ENCODE peak calls at places on chromosomes 11 and 22, in five cellular contexts. J, G, R, A and P are unnamed samples.
A peak's percentile ranks its signal among the peaks of the same experiment; 100 is the strongest.

GRCh38 chr22:42895087-42895486 is 38.0 kb upstream of the ARFGAP3 start:
- DNase-seq in J (no peak), G (no peak), R (peak; percentile 6), A (no peak), P (peak; percentile 47)

GRCh38 chr11:33835143-33835878 is 56.6 kb downstream of the LMO2 start:
- DNase-seq in J (peak; percentile 72), G (peak; percentile 77), R (no peak), A (no peak), P (peak; percentile 21)

GRCh38 chr11:33542921-33543320 is 157.7 kb downstream of the C11orf91 start:
- DNase-seq in J (peak; percentile 36), G (peak; percentile 67), R (no peak), A (no peak), P (no peak)

GRCh38 chr11:36738292-36738861 is 140.3 kb upstream of the RAG2 start:
- DNase-seq in J (no peak), G (no peak), R (no peak), A (no peak), P (no peak)

GRCh38 chr11:36292311-36292722 is 3.1 kb upstream of the COMMD9 start:
- DNase-seq in J (peak; percentile 46), G (peak; percentile 73), R (no peak), A (no peak), P (peak; percentile 22)

GRCh38 chr22:19983701-19984100 is 32.9 kb downstream of the ARVCF start:
- DNase-seq in J (no peak), G (no peak), R (no peak), A (peak; percentile 37), P (no peak)

GRCh38 chr22:31089101-31090100 is 8.3 kb downstream of the SMTN start:
- DNase-seq in J (peak; percentile 20), G (peak; percentile 41), R (no peak), A (peak; percentile 66), P (no peak)

GRCh38 chr11:2794419-2794795 is 91.2 kb downstream of the CDKN1C start:
- DNase-seq in J (no peak), G (no peak), R (no peak), A (no peak), P (no peak)

GRCh38 chr11:115198301-115198700 is 305.9 kb downstream of the CADM1 start:
- DNase-seq in J (peak; percentile 77), G (no peak), R (no peak), A (no peak), P (no peak)

GRCh38 chr22:17471901-17472566 is 91.3 kb upstream of the SLC25A18 start:
- DNase-seq in J (no peak), G (peak; percentile 71), R (no peak), A (no peak), P (no peak)

GRCh38 chr22:17477401-17477833 is 85.9 kb upstream of the SLC25A18 start:
- DNase-seq in J (no peak), G (peak; percentile 82), R (no peak), A (peak; percentile 26), P (no peak)

GRCh38 chr22:17472886-17473285 is 90.4 kb upstream of the SLC25A18 start:
- DNase-seq in J (no peak), G (no peak), R (no peak), A (no peak), P (no peak)

GRCh38 chr22:17476838-17477237 is 86.5 kb upstream of the SLC25A18 start:
- DNase-seq in J (no peak), G (peak; percentile 71), R (no peak), A (no peak), P (no peak)

DNA sequence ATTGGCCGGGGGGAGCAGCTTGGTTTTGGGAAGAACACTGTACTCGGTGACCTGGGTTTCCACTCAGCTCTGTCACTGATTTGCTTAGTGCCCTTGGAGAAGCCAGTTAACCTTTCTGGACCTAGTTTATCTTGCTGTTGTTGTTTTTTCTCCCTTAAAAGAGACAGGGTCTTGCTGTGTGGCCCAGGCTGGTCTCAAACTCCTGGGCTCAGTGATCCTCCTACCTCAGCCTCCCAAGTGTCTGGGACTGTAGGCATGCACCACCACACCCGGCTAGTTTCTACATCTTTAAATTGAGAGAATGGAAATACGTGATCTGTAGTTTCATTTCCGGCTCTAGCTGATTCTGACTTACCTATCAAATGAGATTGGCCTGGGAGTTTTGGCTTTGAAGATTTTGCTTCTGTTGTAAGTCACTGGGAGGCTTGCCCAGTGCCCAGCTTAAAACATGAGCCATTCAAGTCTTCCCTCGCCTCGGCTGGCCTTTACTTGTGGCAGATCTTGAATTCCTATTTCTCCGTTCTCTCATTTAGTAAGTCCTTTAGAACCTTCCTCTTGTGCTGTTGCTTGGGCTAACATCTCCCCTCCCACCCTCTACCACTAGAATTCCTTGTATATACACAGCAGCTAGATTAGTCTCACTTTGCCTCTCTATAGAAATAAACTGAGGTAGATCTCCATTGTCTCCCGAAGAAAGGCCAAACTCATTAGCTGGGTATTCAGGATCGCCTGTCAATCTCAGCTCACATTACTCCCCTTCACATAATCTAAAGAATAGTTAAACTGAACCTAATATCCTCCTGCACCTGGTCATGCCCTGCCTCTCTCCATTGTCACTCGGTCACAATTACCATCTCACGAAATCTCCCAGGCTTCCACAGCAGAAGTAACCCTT is 87.7 kb upstream of the SLC25A18 start:
- DNase-seq in J (no peak), G (no peak), R (no peak), A (no peak), P (no peak)
- H3K4me3 ChIP-seq in J (no peak overlapping the region), G (no peak overlapping the region), R (no peak overlapping the region), A (no peak overlapping the region), P (no peak overlapping the region)

GRCh38 chr11:44316388-44317240 is 6.7 kb upstream of the ALX4 start:
- DNase-seq in J (no peak), G (no peak), R (no peak), A (no peak), P (no peak)
- H3K4me3 ChIP-seq in J (peak overlapping the region; percentile 5), G (peak overlapping the region; percentile 17), R (no peak overlapping the region), A (peak overlapping the region; percentile 18), P (no peak overlapping the region)

GRCh38 chr11:1485504-1485885 is 1.1 kb downstream of the MOB2 start:
- DNase-seq in J (no peak), G (no peak), R (no peak), A (peak; percentile 29), P (no peak)

GRCh38 chr11:1487091-1487850 is 692 bp upstream of the MOB2 start:
- DNase-seq in J (no peak), G (no peak), R (no peak), A (peak; percentile 46), P (no peak)

GRCh38 chr11:1484716-1485503 is 1.7 kb downstream of the MOB2 start:
- DNase-seq in J (no peak), G (no peak), R (no peak), A (peak; percentile 22), P (no peak)

GRCh38 chr11:1487851-1488574 is 1.4 kb upstream of the MOB2 start:
- DNase-seq in J (no peak), G (no peak), R (no peak), A (peak; percentile 31), P (no peak)

DNA sequence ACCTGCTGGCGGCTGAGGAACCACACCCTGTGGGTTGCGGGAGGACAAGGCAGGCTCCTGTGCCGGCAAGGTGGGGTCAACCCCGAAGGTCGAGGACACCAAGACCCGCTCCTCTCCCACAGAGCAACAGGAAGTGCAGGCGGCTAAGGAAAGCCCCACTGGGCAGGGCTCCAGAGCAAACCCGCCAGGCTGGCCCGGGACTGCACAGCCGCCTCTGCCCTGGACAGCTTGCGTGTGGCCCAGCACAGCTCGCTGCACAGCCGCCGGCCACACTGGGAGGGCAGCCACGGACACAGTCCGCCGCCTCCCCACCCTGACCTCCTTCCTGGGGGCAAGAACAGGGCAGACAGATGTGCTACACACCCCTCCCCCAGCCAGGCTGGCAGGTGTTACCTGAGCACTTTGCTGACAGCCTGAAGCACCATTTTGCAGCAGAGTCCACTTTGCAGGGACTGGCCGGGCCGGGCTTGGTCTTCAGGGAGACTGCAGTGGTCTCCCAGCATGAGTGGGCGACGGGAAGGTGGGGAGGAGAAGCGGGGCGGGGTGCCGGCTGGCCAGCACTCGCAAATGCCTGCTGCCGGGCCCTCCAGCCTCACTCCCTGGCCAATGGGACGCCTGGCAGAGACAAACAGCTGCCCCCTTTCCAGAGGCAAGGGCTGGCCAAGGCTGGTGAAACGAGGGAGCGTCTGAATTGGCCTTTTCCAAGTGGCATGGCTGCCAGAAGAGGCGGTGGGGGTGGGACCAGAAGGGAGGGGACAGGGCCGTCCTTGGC is at the start of gene MOB2:
- DNase-seq in J (no peak), G (no peak), R (no peak), A (peak; percentile 66), P (no peak)
- H3K4me3 ChIP-seq in J (no peak within 1 kb of the TSS), G (no peak within 1 kb of the TSS), R (no peak within 1 kb of the TSS), A (peak within 1 kb of the TSS; percentile 8), P (no peak within 1 kb of the TSS)

GRCh38 chr22:37197451-37198289 is 9.6 kb upstream of the C1QTNF6 start:
- DNase-seq in J (peak; percentile 52), G (peak; percentile 87), R (no peak), A (peak; percentile 81), P (no peak)
- H3K4me3 ChIP-seq in J (no peak overlapping the region), G (no peak overlapping the region), R (peak overlapping the region; percentile 82), A (peak overlapping the region; percentile 41), P (peak overlapping the region; percentile 67)

DNA sequence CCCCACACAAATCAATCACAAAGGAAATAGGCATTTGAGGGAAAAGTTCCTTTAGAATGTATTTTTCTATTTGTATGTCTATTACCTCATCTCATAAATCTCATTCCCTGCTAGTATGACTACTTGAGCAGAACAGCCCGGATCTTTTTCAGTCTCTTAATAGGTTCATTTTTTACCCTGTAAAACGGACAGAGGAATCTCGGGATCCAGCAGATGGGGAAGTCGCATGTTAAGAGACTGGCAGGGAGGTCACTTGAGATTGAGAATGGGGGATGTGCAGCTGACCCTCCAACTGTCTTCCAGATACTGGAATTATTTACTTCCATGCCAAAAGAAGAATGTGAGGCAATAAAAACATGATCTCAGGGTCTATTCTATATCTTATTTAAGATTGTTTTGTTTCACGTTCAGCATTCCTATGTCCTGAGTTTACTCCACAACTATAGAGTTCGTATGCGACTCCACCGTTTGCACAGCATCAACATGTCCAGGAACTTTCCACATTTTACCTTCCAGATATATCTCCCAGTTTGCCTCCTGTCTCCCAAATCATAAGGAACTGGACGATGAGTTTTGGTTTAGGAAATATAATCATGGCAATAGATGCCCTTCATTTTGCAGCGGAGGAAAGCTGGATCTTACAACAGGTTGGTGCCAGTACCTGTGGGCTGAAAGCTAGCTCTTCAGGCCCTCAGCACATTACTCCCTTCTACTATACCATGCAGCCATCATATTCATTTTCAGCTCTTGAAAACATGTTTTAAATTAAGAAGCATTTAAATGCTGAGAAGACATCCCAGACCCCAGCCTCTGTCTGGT is 181.5 kb downstream of the MAML2 start:
- DNase-seq in J (peak; percentile 60), G (peak; percentile 62), R (no peak), A (no peak), P (no peak)
- H3K4me3 ChIP-seq in J (no peak overlapping the region), G (no peak overlapping the region), R (no peak overlapping the region), A (no peak overlapping the region), P (no peak overlapping the region)

DNA sequence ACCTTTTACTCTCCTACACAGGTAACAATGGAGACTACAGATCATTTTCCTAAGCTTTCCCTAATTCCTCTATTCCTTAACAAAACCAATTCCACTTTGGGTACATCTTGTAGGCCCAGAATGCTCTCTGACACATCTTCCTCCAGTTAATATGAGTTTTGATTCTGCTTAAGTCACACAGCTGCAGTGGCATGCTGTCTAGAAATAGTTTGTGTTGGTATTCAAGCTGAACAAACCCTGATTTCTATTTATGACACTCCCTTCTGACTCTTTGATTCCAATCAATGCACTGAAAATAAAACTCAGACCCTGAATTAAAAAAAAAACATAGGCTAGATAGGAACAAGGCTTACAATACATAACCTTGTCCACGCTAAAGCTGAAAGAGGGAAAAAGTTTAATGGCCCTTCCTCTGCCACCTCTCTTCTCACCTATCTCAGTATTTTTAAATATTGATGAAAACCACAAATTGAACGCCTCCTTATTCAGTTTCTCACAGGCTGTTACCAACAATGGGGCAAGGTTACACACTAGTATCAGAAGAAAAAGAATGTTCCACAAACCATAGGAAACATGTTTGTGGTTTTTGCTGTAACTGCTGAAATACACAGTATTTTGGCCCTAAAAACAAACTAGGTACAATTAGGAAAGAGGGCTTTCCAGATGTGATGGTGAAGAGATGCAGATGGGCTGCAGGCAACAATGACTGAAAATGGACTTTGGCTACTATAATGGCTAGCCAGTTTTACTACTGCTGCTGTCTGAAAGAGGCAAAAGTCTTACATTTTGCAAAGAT is 35.7 kb upstream of the GAB2 start:
- DNase-seq in J (peak; percentile 32), G (peak; percentile 15), R (no peak), A (no peak), P (no peak)
- H3K4me3 ChIP-seq in J (no peak overlapping the region), G (no peak overlapping the region), R (no peak overlapping the region), A (no peak overlapping the region), P (no peak overlapping the region)